ENCODE peak calls at places on chromosomes 3 and 15, in five cellular contexts. Y is HCT116, O is GM10248, W is heart right ventricle, G is BE2C. Z is an unnamed sample.

GRCh38 chr3:17947833-17948232 is 205.4 kb upstream of the TBC1D5 start:
- DNase-seq in Y (no peak), O (no peak), W (no peak), G (no peak), Z (no peak)

GRCh38 chr3:36681867-36682266 is 82.5 kb downstream of the DCLK3 start:
- DNase-seq in Y (no peak), O (no peak), W (no peak), G (no peak), Z (no peak)

GRCh38 chr3:167835953-167836352 is 100.4 kb downstream of the SERPINI1 start:
- DNase-seq in Y (no peak), O (no peak), W (no peak), G (no peak), Z (no peak)

GRCh38 chr15:81002004-81002253 is 1.2 kb downstream of the TLNRD1 start:
- DNase-seq in Y (no peak), O (no peak), W (no peak), G (no peak), Z (peak)

GRCh38 chr3:106683931-106684330 is 693.3 kb upstream of the CCDC54 start:
- DNase-seq in Y (no peak), O (no peak), W (no peak), G (no peak), Z (no peak)

GRCh38 chr15:94666553-94666952 is 435.2 kb downstream of the MCTP2 start:
- DNase-seq in Y (no peak), O (no peak), W (no peak), G (no peak), Z (no peak)

GRCh38 chr15:30921781-30922371 is 18.2 kb downstream of the FAN1 start:
- DNase-seq in Y (no peak), O (no peak), W (peak), G (peak), Z (no peak)

GRCh38 chr3:126315916-126316514 is 41.2 kb downstream of the KLF15 start:
- DNase-seq in Y (no peak), O (no peak), W (no peak), G (no peak), Z (no peak)

GRCh38 chr3:159807137-159808028 is 181.3 kb upstream of the IL12A start:
- DNase-seq in Y (no peak), O (no peak), W (no peak), G (no peak), Z (no peak)

GRCh38 chr3:37861540-37862051 is at the start of gene CTDSPL:
- DNase-seq in Y (no peak), O (no peak), W (peak), G (peak), Z (peak)

GRCh38 chr3:13215940-13216546 is 142.8 kb upstream of the IQSEC1 start:
- DNase-seq in Y (peak), O (no peak), W (no peak), G (no peak), Z (no peak)

GRCh38 chr15:91989821-91990220 is 136.3 kb downstream of the SLCO3A1 start:
- DNase-seq in Y (no peak), O (no peak), W (no peak), G (no peak), Z (no peak)

GRCh38 chr3:184542577-184542976 is 19.0 kb upstream of the EPHB3 start:
- DNase-seq in Y (no peak), O (no peak), W (no peak), G (no peak), Z (no peak)

GRCh38 chr15:44729394-44729913 is 6.9 kb upstream of the TRIM69 start:
- DNase-seq in Y (no peak), O (no peak), W (peak), G (peak), Z (peak)

GRCh38 chr15:90581771-90582471 is 52.2 kb downstream of the CRTC3 start:
- DNase-seq in Y (no peak), O (no peak), W (no peak), G (no peak), Z (no peak)

GRCh38 chr15:95884276-95884675 is 446.2 kb upstream of the NR2F2 start:
- DNase-seq in Y (no peak), O (no peak), W (no peak), G (no peak), Z (no peak)

GRCh38 chr3:184895350-184895749 is 83.4 kb downstream of the VPS8 start:
- DNase-seq in Y (no peak), O (no peak), W (no peak), G (no peak), Z (no peak)

GRCh38 chr15:99961011-99961441 is 227.8 kb upstream of the LYSMD4 start:
- DNase-seq in Y (peak), O (peak), W (no peak), G (no peak), Z (no peak)

GRCh38 chr3:66080167-66080566 is 41.4 kb upstream of the MAGI1 start:
- DNase-seq in Y (no peak), O (no peak), W (no peak), G (no peak), Z (no peak)

GRCh38 chr15:66038387-66039116 is 169.3 kb downstream of the RAB11A start:
- DNase-seq in Y (no peak), O (no peak), W (no peak), G (no peak), Z (no peak)

GRCh38 chr3:29275309-29275708 is 5.6 kb upstream of the RBMS3 start:
- DNase-seq in Y (no peak), O (no peak), W (peak), G (no peak), Z (no peak)

DNA sequence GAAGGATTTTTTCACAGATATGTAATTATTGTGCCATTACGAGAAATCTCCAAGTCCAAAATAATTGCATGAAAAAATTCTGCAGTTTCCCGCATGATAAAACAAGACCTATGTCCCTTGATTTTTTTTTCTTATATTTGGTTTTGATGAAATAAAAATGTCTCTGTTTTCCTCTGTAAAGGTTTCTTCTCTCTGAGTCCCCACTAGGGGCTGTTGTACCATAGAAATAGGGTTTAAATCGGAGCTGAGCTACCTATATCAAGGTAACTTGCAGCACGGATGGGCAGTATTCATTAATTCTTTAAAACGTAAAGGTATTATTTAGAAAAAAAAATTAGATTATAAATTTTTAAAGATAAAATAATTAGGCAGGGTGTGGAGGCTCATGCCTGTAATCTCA is 66.6 kb upstream of the IGF1R start:
- DNase-seq in Y (no peak), O (no peak), W (no peak), G (no peak), Z (no peak)
- TF ChIP-seq CTCF in Y (peak), O (no peak), W (no peak), G (peak), Z (no peak)

DNA sequence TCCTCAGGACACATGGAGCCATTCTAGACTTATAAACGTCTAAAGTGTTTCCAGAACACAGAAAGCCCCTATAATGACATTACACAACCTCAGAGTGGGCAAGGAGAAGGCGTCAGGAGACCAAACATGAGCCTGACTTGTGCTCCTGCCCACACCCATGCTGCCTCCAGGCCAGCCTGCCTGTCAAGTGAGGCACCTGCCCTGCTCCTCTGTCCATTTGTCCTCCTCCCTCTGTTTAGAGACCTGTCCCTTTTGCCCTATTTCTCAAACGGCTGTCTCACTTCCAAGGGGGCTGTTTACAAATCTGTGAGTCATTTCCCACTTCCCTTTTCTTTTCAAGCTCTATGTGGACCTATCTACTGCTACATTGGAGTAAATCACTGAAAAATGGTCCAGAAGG is 21.0 kb downstream of the ZDHHC3 start:
- DNase-seq in Y (no peak), O (peak), W (no peak), G (no peak), Z (no peak)
- TF ChIP-seq CTCF in Y (no peak), O (no peak), W (no peak), G (no peak), Z (no peak)

DNA sequence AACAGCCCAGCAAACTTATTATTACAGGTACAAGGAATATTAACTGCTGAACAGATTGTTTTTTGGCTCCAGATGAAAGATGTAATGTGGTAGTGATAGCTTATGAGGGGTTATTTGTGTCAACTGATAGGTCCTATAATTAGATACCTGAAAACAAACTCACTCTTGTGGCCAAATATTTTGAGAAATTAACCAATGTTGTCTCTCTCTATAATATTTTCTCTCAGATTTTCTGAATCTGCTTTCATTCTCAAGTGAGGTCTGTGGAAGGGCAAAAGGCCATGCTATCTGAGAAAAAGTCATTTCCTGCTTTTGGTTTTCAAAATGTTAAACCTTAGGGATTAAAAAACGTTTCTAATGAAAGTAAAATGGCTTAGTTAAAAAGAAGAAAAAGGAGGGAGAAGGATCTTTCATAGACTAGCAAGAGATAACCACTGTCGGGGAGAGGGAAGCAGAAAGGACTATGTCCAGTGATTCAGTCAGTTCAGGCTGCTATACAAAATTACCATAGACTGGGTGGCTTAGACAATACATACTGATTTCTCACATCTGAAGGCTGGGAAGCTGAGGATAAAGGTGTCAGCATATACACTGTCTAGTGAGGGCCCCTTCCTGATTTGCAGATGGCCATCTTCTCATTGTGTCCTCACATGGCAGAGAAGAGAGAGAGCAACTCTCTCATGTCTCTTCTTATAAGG is 277.5 kb upstream of the P2RY1 start:
- DNase-seq in Y (no peak), O (no peak), W (no peak), G (no peak), Z (no peak)
- TF ChIP-seq CTCF in Y (no peak), O (no peak), W (no peak), G (no peak), Z (no peak)

GRCh38 chr3:25019506-25019905 is 408.6 kb upstream of the RARB start:
- DNase-seq in Y (no peak), O (no peak), W (no peak), G (no peak), Z (no peak)

GRCh38 chr3:25027639-25028038 is 400.4 kb upstream of the RARB start:
- DNase-seq in Y (no peak), O (no peak), W (no peak), G (no peak), Z (no peak)

GRCh38 chr3:25018909-25019308 is 409.2 kb upstream of the RARB start:
- DNase-seq in Y (no peak), O (no peak), W (no peak), G (no peak), Z (no peak)

GRCh38 chr3:25021816-25022215 is 406.2 kb upstream of the RARB start:
- DNase-seq in Y (no peak), O (no peak), W (no peak), G (no peak), Z (no peak)
- TF ChIP-seq CTCF in Y (no peak), O (peak), W (peak), G (no peak), Z (peak)

GRCh38 chr3:140296796-140297352 is 361.9 kb downstream of the CLSTN2 start:
- DNase-seq in Y (no peak), O (no peak), W (no peak), G (no peak), Z (no peak)
- TF ChIP-seq CTCF in Y (no peak), O (no peak), W (no peak), G (no peak), Z (no peak)

GRCh38 chr3:121529308-121529707 is 16.5 kb downstream of the POLQ start:
- DNase-seq in Y (no peak), O (peak), W (no peak), G (no peak), Z (no peak)
- TF ChIP-seq CTCF in Y (peak), O (peak), W (peak), G (peak), Z (peak)

GRCh38 chr3:107791450-107791849 is 268.7 kb downstream of the BBX start:
- DNase-seq in Y (no peak), O (no peak), W (no peak), G (no peak), Z (no peak)

GRCh38 chr3:107797586-107797985 is 274.8 kb downstream of the BBX start:
- DNase-seq in Y (no peak), O (no peak), W (no peak), G (no peak), Z (no peak)

GRCh38 chr3:107795514-107796094 is 272.8 kb downstream of the BBX start:
- DNase-seq in Y (no peak), O (no peak), W (no peak), G (peak), Z (no peak)

GRCh38 chr3:107796786-107797185 is 274.0 kb downstream of the BBX start:
- DNase-seq in Y (no peak), O (no peak), W (no peak), G (no peak), Z (no peak)

DNA sequence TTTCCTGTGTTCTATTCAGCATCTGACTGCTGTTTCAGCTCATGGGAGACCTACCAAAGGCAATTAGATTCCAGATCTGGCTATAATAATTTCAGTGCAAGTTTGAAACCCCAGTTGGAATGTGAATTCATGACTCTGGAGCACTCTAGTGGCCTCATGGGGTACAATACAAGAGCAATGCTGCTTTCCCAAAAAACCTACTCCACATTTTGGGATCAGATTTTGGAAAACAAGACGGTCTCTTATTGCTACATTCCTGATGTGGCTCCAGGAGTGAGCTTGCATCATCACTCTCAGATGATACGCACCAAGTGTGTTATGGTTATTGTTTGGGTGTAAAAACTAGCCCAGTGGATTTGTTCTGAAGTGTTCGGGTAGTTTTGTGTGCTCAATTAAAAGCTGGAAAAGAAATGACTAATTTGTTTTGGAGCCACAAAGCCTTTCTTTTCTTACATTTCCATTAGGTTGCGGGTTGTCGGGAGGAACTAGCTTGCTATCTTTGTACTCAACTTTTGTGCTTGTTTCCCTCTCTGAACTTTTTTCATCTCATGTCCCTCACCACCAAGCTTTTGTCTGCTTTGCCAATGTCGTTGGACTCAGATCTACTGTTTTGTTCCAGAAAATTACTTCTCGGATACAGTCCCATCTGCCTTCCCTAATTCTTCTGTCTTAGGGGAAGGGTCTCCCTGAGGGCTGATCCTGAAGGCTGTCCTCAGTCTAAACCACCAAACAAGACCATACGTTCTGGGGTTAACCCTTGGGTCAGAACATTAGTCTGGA is 272.1 kb downstream of the BBX start:
- DNase-seq in Y (no peak), O (no peak), W (no peak), G (no peak), Z (no peak)
- TF ChIP-seq CTCF in Y (no peak), O (no peak), W (peak), G (peak), Z (no peak)

DNA sequence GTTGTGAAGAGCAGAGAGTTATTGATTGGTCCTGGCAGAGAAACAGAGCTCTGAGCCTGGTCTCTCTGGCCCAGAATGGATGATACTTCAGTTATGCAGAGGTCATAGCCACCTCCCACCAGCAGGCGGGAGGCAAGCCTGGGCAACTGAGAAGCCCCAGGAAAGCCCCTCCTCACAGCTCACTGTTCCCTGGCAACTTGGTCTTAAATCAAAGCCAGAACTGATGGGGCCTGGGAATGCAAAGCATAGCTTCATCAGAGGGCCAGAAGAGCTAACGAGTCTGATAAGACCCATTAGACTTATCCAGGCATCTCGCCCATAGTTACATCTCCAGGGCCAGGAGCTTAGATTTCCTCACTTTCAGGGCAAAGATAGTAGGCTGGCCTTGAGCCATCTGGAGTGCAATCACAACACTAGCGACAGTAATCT is 5.5 kb upstream of the COLQ start:
- DNase-seq in Y (no peak), O (no peak), W (no peak), G (peak), Z (peak)
- TF ChIP-seq CTCF in Y (no peak), O (peak), W (peak), G (peak), Z (peak)

Z was measured in glutamatergic neuron.